ENCODE peak calls at places on chromosome 2, in six cellular contexts. One of them, this sample, is unnamed. For H3K4me1, the result is how much of the 10 kb centered on the place peaks cover.

GRCh38 chr2:43759195-43759594 is 14.6 kb upstream of the DYNC2LI1 start:
- DNase-seq in endodermal cell: no peak
- DNase-seq in tibial artery: no peak
- DNase-seq in neural progenitor cell: no peak
- DNase-seq in sigmoid colon: no peak
- DNase-seq in BE2C: no peak
- DNase-seq in this sample: no peak

GRCh38 chr2:16464641-16465040 is 201.0 kb downstream of the CYRIA start:
- DNase-seq in endodermal cell: no peak
- DNase-seq in tibial artery: no peak
- DNase-seq in neural progenitor cell: peak
- DNase-seq in sigmoid colon: no peak
- DNase-seq in BE2C: no peak
- DNase-seq in this sample: no peak

GRCh38 chr2:72841462-72842125 is 15.8 kb upstream of the EXOC6B start:
- DNase-seq in endodermal cell: no peak
- DNase-seq in tibial artery: no peak
- DNase-seq in neural progenitor cell: no peak
- DNase-seq in sigmoid colon: no peak
- DNase-seq in BE2C: no peak
- DNase-seq in this sample: no peak

GRCh38 chr2:239078128-239078924 is 230.4 kb downstream of the TWIST2 start:
- DNase-seq in endodermal cell: no peak
- DNase-seq in tibial artery: no peak
- DNase-seq in neural progenitor cell: no peak
- DNase-seq in sigmoid colon: no peak
- DNase-seq in BE2C: peak
- DNase-seq in this sample: no peak

GRCh38 chr2:112254466-112255240 is at the start of gene ZC3H8:
- DNase-seq in endodermal cell: peak
- DNase-seq in tibial artery: peak
- DNase-seq in neural progenitor cell: peak
- DNase-seq in sigmoid colon: peak
- DNase-seq in BE2C: peak
- DNase-seq in this sample: peak

GRCh38 chr2:171248205-171248662 is 87.5 kb upstream of the TLK1 start:
- DNase-seq in endodermal cell: no peak
- DNase-seq in tibial artery: no peak
- DNase-seq in neural progenitor cell: no peak
- DNase-seq in sigmoid colon: no peak
- DNase-seq in BE2C: no peak
- DNase-seq in this sample: no peak

GRCh38 chr2:137207030-137207429 is 441.7 kb downstream of the THSD7B start:
- DNase-seq in endodermal cell: no peak
- DNase-seq in tibial artery: no peak
- DNase-seq in neural progenitor cell: no peak
- DNase-seq in sigmoid colon: no peak
- DNase-seq in BE2C: no peak
- DNase-seq in this sample: no peak

GRCh38 chr2:150621800-150622199 is 134.3 kb upstream of the RND3 start:
- DNase-seq in endodermal cell: no peak
- DNase-seq in tibial artery: no peak
- DNase-seq in neural progenitor cell: no peak
- DNase-seq in sigmoid colon: no peak
- DNase-seq in BE2C: no peak
- DNase-seq in this sample: no peak

GRCh38 chr2:94982661-94983060 is 42.8 kb upstream of the MAL start:
- DNase-seq in endodermal cell: no peak
- DNase-seq in tibial artery: no peak
- DNase-seq in neural progenitor cell: no peak
- DNase-seq in sigmoid colon: no peak
- DNase-seq in BE2C: no peak
- DNase-seq in this sample: no peak

GRCh38 chr2:36333350-36334012 is 22.1 kb upstream of the CRIM1 start:
- DNase-seq in endodermal cell: no peak
- DNase-seq in tibial artery: no peak
- DNase-seq in neural progenitor cell: no peak
- DNase-seq in sigmoid colon: no peak
- DNase-seq in BE2C: no peak
- DNase-seq in this sample: no peak

GRCh38 chr2:215624423-215624829 is 188.6 kb upstream of the FN1 start:
- DNase-seq in endodermal cell: no peak
- DNase-seq in tibial artery: peak
- DNase-seq in neural progenitor cell: no peak
- DNase-seq in sigmoid colon: peak
- DNase-seq in BE2C: no peak
- DNase-seq in this sample: no peak

GRCh38 chr2:222481941-222482340 is 57.6 kb downstream of the SGPP2 start:
- DNase-seq in endodermal cell: no peak
- DNase-seq in tibial artery: no peak
- DNase-seq in neural progenitor cell: no peak
- DNase-seq in sigmoid colon: no peak
- DNase-seq in BE2C: no peak
- DNase-seq in this sample: no peak

GRCh38 chr2:134146620-134147019 is 107.3 kb upstream of the MGAT5 start:
- DNase-seq in endodermal cell: no peak
- DNase-seq in tibial artery: no peak
- DNase-seq in neural progenitor cell: no peak
- DNase-seq in sigmoid colon: no peak
- DNase-seq in BE2C: no peak
- DNase-seq in this sample: no peak

GRCh38 chr2:235658371-235659174 is 164.7 kb downstream of the AGAP1 start:
- DNase-seq in endodermal cell: peak
- DNase-seq in tibial artery: no peak
- DNase-seq in neural progenitor cell: peak
- DNase-seq in sigmoid colon: peak
- DNase-seq in BE2C: no peak
- DNase-seq in this sample: no peak

GRCh38 chr2:217685255-217685605 is 317.6 kb downstream of the TNS1 start:
- DNase-seq in endodermal cell: peak
- DNase-seq in tibial artery: peak
- DNase-seq in neural progenitor cell: no peak
- DNase-seq in sigmoid colon: peak
- DNase-seq in BE2C: no peak
- DNase-seq in this sample: peak

GRCh38 chr2:11175293-11175795 is 20.1 kb downstream of the SLC66A3 start:
- DNase-seq in endodermal cell: no peak
- DNase-seq in tibial artery: no peak
- DNase-seq in neural progenitor cell: no peak
- DNase-seq in sigmoid colon: peak
- DNase-seq in BE2C: no peak
- DNase-seq in this sample: no peak

GRCh38 chr2:218028562-218029348 is 26.0 kb upstream of the TNS1 start:
- DNase-seq in endodermal cell: no peak
- DNase-seq in tibial artery: peak
- DNase-seq in neural progenitor cell: no peak
- DNase-seq in sigmoid colon: peak
- DNase-seq in BE2C: no peak
- DNase-seq in this sample: no peak

GRCh38 chr2:188984680-188985079 is 10.5 kb downstream of the COL3A1 start:
- DNase-seq in endodermal cell: no peak
- DNase-seq in tibial artery: peak
- DNase-seq in neural progenitor cell: no peak
- DNase-seq in sigmoid colon: no peak
- DNase-seq in BE2C: no peak
- DNase-seq in this sample: no peak

GRCh38 chr2:2291500-2292260 is 39.4 kb downstream of the MYT1L start:
- DNase-seq in endodermal cell: peak
- DNase-seq in tibial artery: no peak
- DNase-seq in neural progenitor cell: peak
- DNase-seq in sigmoid colon: no peak
- DNase-seq in BE2C: peak
- DNase-seq in this sample: no peak

GRCh38 chr2:55051026-55051866 is 995 bp upstream of the RTN4 start:
- DNase-seq in endodermal cell: peak
- DNase-seq in tibial artery: peak
- DNase-seq in neural progenitor cell: peak
- DNase-seq in sigmoid colon: peak
- DNase-seq in BE2C: peak
- DNase-seq in this sample: peak

GRCh38 chr2:206570199-206570598 is 72.1 kb upstream of the FAM237A start:
- DNase-seq in endodermal cell: no peak
- DNase-seq in tibial artery: no peak
- DNase-seq in neural progenitor cell: no peak
- DNase-seq in sigmoid colon: no peak
- DNase-seq in BE2C: no peak
- DNase-seq in this sample: no peak

GRCh38 chr2:62119313-62119969 is 76.5 kb upstream of the B3GNT2 start:
- DNase-seq in endodermal cell: no peak
- DNase-seq in tibial artery: no peak
- DNase-seq in neural progenitor cell: no peak
- DNase-seq in sigmoid colon: no peak
- DNase-seq in BE2C: no peak
- DNase-seq in this sample: no peak

DNA sequence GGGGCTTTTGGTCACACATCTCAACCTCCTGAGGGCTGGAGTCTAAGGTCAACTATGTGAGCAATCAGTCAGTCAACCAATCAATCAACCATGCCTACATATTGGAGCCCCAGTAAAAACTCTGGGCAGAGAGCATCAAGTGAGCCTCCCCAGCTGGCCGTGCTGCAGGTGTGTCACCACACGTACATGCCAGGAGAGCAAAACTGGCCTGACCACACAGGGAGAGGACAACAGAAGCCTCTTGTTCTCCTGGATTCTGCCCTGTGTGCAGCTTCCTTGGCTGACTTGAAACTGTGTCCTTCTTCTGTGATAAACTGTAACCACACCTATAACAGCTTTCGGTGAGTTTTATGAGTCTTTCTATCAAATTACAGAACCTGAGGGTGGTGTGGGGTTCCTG is 25.9 kb downstream of the GPR35 start:
- DNase-seq in endodermal cell: peak
- DNase-seq in tibial artery: no peak
- DNase-seq in neural progenitor cell: no peak
- DNase-seq in sigmoid colon: peak
- DNase-seq in BE2C: no peak
- DNase-seq in this sample: no peak
- H3K4me1 ChIP-seq in endodermal cell: under half
- H3K4me1 ChIP-seq in tibial artery: under half
- H3K4me1 ChIP-seq in neural progenitor cell: under half
- H3K4me1 ChIP-seq in sigmoid colon: under half
- H3K4me1 ChIP-seq in BE2C: under half
- H3K4me1 ChIP-seq in this sample: under half

DNA sequence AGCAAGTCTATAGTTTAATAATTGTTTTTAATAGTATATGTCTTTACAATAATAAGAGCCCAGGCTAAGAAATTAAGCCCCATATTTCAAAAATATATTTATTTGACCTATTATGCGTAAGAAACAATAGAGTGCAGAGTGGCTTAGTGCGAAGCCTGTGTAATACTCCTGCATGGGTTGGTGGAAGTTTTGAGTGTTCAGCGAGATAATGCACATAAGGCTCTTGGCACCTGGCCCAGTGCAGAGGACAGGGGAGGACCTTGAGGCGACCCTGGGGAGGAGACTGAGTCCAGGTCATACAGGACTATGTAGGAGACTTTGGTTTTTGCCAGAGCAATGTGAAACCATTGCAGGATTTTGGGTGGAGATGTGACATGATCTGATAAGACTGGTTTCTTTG is 132.4 kb upstream of the ST6GAL2 start:
- DNase-seq in endodermal cell: no peak
- DNase-seq in tibial artery: no peak
- DNase-seq in neural progenitor cell: no peak
- DNase-seq in sigmoid colon: no peak
- DNase-seq in BE2C: no peak
- DNase-seq in this sample: no peak
- H3K4me1 ChIP-seq in endodermal cell: under half
- H3K4me1 ChIP-seq in tibial artery: under half
- H3K4me1 ChIP-seq in neural progenitor cell: under half
- H3K4me1 ChIP-seq in sigmoid colon: under half
- H3K4me1 ChIP-seq in BE2C: under half
- H3K4me1 ChIP-seq in this sample: under half

DNA sequence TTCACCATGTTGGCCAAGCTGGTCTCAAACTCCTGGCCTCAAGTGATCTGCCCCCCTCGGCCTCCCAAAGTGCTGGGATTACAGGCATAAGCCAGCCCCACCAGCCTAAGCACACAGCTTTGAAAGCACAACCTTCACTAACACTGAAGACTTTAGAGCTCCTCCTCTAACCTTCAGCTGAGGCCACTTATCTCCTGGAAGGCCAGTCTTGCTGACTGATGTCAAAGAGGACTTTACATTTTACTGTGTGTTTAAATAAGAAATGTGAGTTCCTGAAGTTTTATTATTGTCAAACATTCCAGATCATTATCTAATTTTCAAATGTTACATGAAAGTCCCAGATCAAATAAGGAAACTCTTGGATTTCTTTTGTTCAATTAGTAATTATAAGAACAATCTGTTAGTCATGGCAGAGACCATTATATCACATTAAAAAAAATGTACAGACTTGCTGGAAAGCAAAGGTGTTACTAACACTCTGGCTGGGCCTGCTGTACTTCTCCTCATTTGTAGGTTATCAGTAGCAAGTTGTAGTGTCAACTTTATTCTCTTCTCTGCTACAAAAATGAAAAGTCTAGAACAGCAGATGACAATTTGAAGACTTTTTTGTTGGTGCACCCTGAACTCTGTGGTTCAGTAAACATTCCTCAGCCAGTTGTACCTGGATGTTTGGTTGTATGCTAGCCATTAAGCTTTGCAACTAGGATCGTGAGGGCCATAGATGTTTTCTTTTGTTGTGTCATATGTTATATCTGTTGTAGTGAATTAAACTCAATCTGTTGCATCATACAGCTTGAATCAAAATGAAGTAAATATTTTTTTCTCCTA is 80.0 kb downstream of the AOX1 start:
- DNase-seq in endodermal cell: no peak
- DNase-seq in tibial artery: no peak
- DNase-seq in neural progenitor cell: no peak
- DNase-seq in sigmoid colon: no peak
- DNase-seq in BE2C: no peak
- DNase-seq in this sample: no peak
- H3K4me1 ChIP-seq in endodermal cell: under half
- H3K4me1 ChIP-seq in tibial artery: under half
- H3K4me1 ChIP-seq in neural progenitor cell: under half
- H3K4me1 ChIP-seq in sigmoid colon: under half
- H3K4me1 ChIP-seq in BE2C: under half
- H3K4me1 ChIP-seq in this sample: under half

DNA sequence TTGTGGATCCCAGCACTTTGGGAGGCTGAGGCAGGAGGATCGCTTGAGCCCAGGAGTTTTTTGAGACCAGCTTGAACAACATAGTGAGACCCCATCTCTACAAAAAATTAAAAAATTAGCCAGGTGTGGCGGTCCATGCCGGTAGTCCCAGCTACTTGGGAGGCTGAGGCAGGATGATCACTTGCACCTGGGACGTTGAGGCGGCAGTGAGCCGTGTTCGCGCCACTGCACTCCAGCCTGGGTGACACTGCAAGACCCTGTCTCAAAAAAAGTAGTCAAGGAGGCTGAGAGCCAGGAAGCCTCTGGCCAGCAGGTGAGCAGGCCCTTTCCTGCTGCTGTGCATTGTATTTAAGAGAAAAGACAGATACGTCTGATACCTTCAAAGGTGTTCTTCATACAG is 11.1 kb upstream of the PROC start:
- DNase-seq in endodermal cell: no peak
- DNase-seq in tibial artery: no peak
- DNase-seq in neural progenitor cell: no peak
- DNase-seq in sigmoid colon: no peak
- DNase-seq in BE2C: no peak
- DNase-seq in this sample: no peak
- H3K4me1 ChIP-seq in endodermal cell: under half
- H3K4me1 ChIP-seq in tibial artery: half or more
- H3K4me1 ChIP-seq in neural progenitor cell: under half
- H3K4me1 ChIP-seq in sigmoid colon: under half
- H3K4me1 ChIP-seq in BE2C: under half
- H3K4me1 ChIP-seq in this sample: under half

This sample was measured in RWPE2.